ENCODE peak calls at places on chromosomes 4 and X, in ten cellular contexts. U is endothelial cell; C is fibroblast of lung; S is tibial artery; L is renal cortical epithelial cell; D is activated T-helper 9 cell treated with anti-CD3 and anti-CD28 coated beads, Interleukin-2, amount 50 U/mL, for 16 hours; K is NCI-H2227 treated with DMSO at 0.1 percent for 48 hours; O is Kasumi-1; B is T-helper 1 cell; M is upper lobe of left lung. W is an unnamed sample.

GRCh38 chrX:103464071-103464773 is 55.1 kb downstream of the RAB40A start:
- DNase-seq in U (peak; percentile 22), C (peak; percentile 43), S (no peak), L (peak; percentile 40), D (no peak), K (peak; percentile 22), O (peak; percentile 30), B (peak; percentile 14), M (no peak), W (peak; percentile 22)

GRCh38 chrX:120021927-120022326 is 55.6 kb downstream of the RHOXF2B start:
- DNase-seq in U (no peak), C (no peak), S (no peak), L (no peak), D (no peak), K (no peak), O (no peak), B (no peak), M (no peak), W (no peak)

GRCh38 chr4:121358473-121358872 is 22.3 kb downstream of the QRFPR start:
- DNase-seq in U (no peak), C (peak; percentile 48), S (no peak), L (peak; percentile 80), D (no peak), K (no peak), O (peak; percentile 7), B (no peak), M (no peak), W (peak; percentile 27)

GRCh38 chr4:79211490-79211889 is 114.4 kb downstream of the NAA11 start:
- DNase-seq in U (no peak), C (no peak), S (no peak), L (no peak), D (no peak), K (peak; percentile 46), O (peak; percentile 87), B (no peak), M (no peak), W (no peak)

GRCh38 chrX:154352012-154352401 is 22.4 kb downstream of the FLNA start:
- DNase-seq in U (no peak), C (no peak), S (no peak), L (no peak), D (no peak), K (no peak), O (no peak), B (no peak), M (no peak), W (no peak)

GRCh38 chr4:164926301-164926700 is 49.3 kb downstream of the APELA start:
- DNase-seq in U (no peak), C (no peak), S (no peak), L (no peak), D (no peak), K (no peak), O (no peak), B (no peak), M (no peak), W (no peak)

GRCh38 chr4:140049924-140050681 is 103.9 kb downstream of the MAML3 start:
- DNase-seq in U (peak; percentile 37), C (peak; percentile 51), S (no peak), L (no peak), D (no peak), K (peak; percentile 59), O (peak; percentile 58), B (peak; percentile 14), M (no peak), W (no peak)

GRCh38 chrX:54785901-54786300 is 12.2 kb downstream of the ITIH6 start:
- DNase-seq in U (peak; percentile 22), C (no peak), S (no peak), L (no peak), D (no peak), K (no peak), O (no peak), B (peak; percentile 3), M (no peak), W (no peak)

GRCh38 chr4:74499986-74500781 is 55.2 kb downstream of the AREG start:
- DNase-seq in U (no peak), C (peak; percentile 63), S (no peak), L (peak; percentile 53), D (no peak), K (no peak), O (no peak), B (no peak), M (no peak), W (no peak)

GRCh38 chrX:56564921-56565861 is 1.8 kb downstream of the UBQLN2 start:
- DNase-seq in U (no peak), C (peak; percentile 6), S (no peak), L (no peak), D (no peak), K (no peak), O (no peak), B (no peak), M (no peak), W (peak; percentile 8)

W was measured in Caki2.